ENCODE peak calls at places on chromosome 11, in six cellular contexts. B is stimulated activated CD8-positive, alpha-beta memory T cell treated with anti-CD3 and anti-CD28 coated beads, Interleukin-4, amount 100 ng/mL, for 1 hour; N is CMK; Q is HFF-Myc; Z is activated CD8-positive, alpha-beta memory T cell treated with anti-CD3 and anti-CD28 coated beads for 48 hours; T is A172. V is an unnamed sample.

GRCh38 chr11:76038608-76039007 is 167.7 kb downstream of the WNT11 start:
- DNase-seq in B (no peak), N (no peak), Q (no peak), Z (no peak), T (no peak), V (no peak)

GRCh38 chr11:129536338-129536737 is 160.7 kb downstream of the BARX2 start:
- DNase-seq in B (no peak), N (no peak), Q (no peak), Z (no peak), T (no peak), V (no peak)

GRCh38 chr11:10653242-10653641 is 40.3 kb downstream of the IRAG1 start:
- DNase-seq in B (no peak), N (no peak), Q (no peak), Z (no peak), T (no peak), V (no peak)

GRCh38 chr11:70537576-70538571 is 139.5 kb downstream of the CTTN start:
- DNase-seq in B (no peak), N (no peak), Q (no peak), Z (no peak), T (no peak), V (no peak)

GRCh38 chr11:72665911-72666472 is 8.2 kb downstream of the PDE2A start:
- DNase-seq in B (no peak), N (no peak), Q (no peak), Z (no peak), T (no peak), V (no peak)

GRCh38 chr11:69014084-69014935 is 1.3 kb upstream of the MRGPRF start:
- DNase-seq in B (no peak), N (no peak), Q (no peak), Z (no peak), T (no peak), V (no peak)

GRCh38 chr11:70742553-70743291 is 344.4 kb downstream of the CTTN start:
- DNase-seq in B (no peak), N (peak; percentile 12), Q (no peak), Z (no peak), T (no peak), V (no peak)

GRCh38 chr11:120337896-120338840 is 2.0 kb downstream of the ARHGEF12 start:
- DNase-seq in B (no peak), N (no peak), Q (no peak), Z (no peak), T (no peak), V (no peak)

GRCh38 chr11:27722117-27722844 is 22.0 kb upstream of the BDNF start:
- DNase-seq in B (no peak), N (no peak), Q (no peak), Z (no peak), T (peak; percentile 22), V (no peak)

GRCh38 chr11:61004841-61005240 is 33.4 kb downstream of the CD6 start:
- DNase-seq in B (no peak), N (no peak), Q (no peak), Z (no peak), T (no peak), V (no peak)

GRCh38 chr11:88051386-88051785 is 123.9 kb downstream of the RAB38 start:
- DNase-seq in B (no peak), N (no peak), Q (no peak), Z (no peak), T (peak; percentile 0), V (no peak)

GRCh38 chr11:25415793-25416192 is 916.1 kb upstream of the ANO3 start:
- DNase-seq in B (no peak), N (no peak), Q (no peak), Z (no peak), T (no peak), V (no peak)

GRCh38 chr11:134532921-134533421 is 120.9 kb upstream of the B3GAT1 start:
- DNase-seq in B (no peak), N (no peak), Q (no peak), Z (no peak), T (no peak), V (no peak)

GRCh38 chr11:128589998-128590397 is 2.6 kb upstream of the ETS1 start:
- DNase-seq in B (no peak), N (no peak), Q (no peak), Z (no peak), T (no peak), V (no peak)

GRCh38 chr11:80365980-80366379 is 925.1 kb upstream of the TENM4 start:
- DNase-seq in B (no peak), N (no peak), Q (no peak), Z (no peak), T (no peak), V (no peak)

GRCh38 chr11:61056981-61057380 is 45.3 kb upstream of the CD5 start:
- DNase-seq in B (no peak), N (no peak), Q (no peak), Z (no peak), T (no peak), V (no peak)

GRCh38 chr11:15927196-15927865 is 429.0 kb downstream of the SOX6 start:
- DNase-seq in B (no peak), N (no peak), Q (no peak), Z (no peak), T (no peak), V (no peak)

GRCh38 chr11:120558754-120559431 is 47.3 kb downstream of the GRIK4 start:
- DNase-seq in B (no peak), N (no peak), Q (no peak), Z (no peak), T (no peak), V (no peak)

GRCh38 chr11:57303280-57303989 is 21.3 kb downstream of the TNKS1BP1 start:
- DNase-seq in B (no peak), N (no peak), Q (no peak), Z (no peak), T (peak; percentile 51), V (no peak)

GRCh38 chr11:33258631-33259184 is 1.5 kb downstream of the HIPK3 start:
- DNase-seq in B (no peak), N (no peak), Q (no peak), Z (no peak), T (peak; percentile 54), V (no peak)

GRCh38 chr11:78030429-78031325 is 7.6 kb upstream of the KCTD14 start:
- DNase-seq in B (no peak), N (peak; percentile 30), Q (peak; percentile 53), Z (no peak), T (no peak), V (no peak)

GRCh38 chr11:83068573-83068972 is 3.1 kb downstream of the RAB30 start:
- DNase-seq in B (no peak), N (no peak), Q (no peak), Z (no peak), T (no peak), V (no peak)

GRCh38 chr11:125245299-125245698 is 80.7 kb downstream of the PKNOX2 start:
- DNase-seq in B (no peak), N (no peak), Q (no peak), Z (no peak), T (no peak), V (no peak)

GRCh38 chr11:88508808-88509581 is 171.5 kb upstream of the CTSC start:
- DNase-seq in B (no peak), N (no peak), Q (no peak), Z (no peak), T (no peak), V (no peak)

GRCh38 chr11:124518900-124519541 is 24.4 kb downstream of the OR8B12 start:
- DNase-seq in B (no peak), N (no peak), Q (no peak), Z (no peak), T (no peak), V (no peak)

GRCh38 chr11:111918390-111919256 is at the start of gene C11orf52:
- DNase-seq in B (no peak), N (no peak), Q (no peak), Z (no peak), T (no peak), V (no peak)

GRCh38 chr11:18853086-18853720 is 61.6 kb upstream of the PTPN5 start:
- DNase-seq in B (no peak), N (no peak), Q (peak; percentile 9), Z (no peak), T (peak; percentile 49), V (no peak)

GRCh38 chr11:16956538-16957153 is 57.6 kb downstream of the PLEKHA7 start:
- DNase-seq in B (no peak), N (no peak), Q (no peak), Z (no peak), T (no peak), V (no peak)

GRCh38 chr11:90449643-90450042 is 226.8 kb upstream of the CHORDC1 start:
- DNase-seq in B (no peak), N (no peak), Q (no peak), Z (no peak), T (no peak), V (no peak)

GRCh38 chr11:47886096-47886495 is 37.9 kb upstream of the NUP160 start:
- DNase-seq in B (no peak), N (no peak), Q (no peak), Z (no peak), T (peak; percentile 21), V (no peak)

GRCh38 chr11:113856966-113857759 is 18.2 kb downstream of the USP28 start:
- DNase-seq in B (no peak), N (no peak), Q (no peak), Z (no peak), T (no peak), V (no peak)

GRCh38 chr11:126723665-126724045 is 276.9 kb downstream of the KIRREL3 start:
- DNase-seq in B (no peak), N (no peak), Q (no peak), Z (no peak), T (no peak), V (no peak)